ENCODE peak calls at places on chromosomes 4 and X, in five cellular contexts. N is germinal center; W is nucleus accumbens; M is WTC11; H is T-helper 2 cell treated with Interferon-gamma antibody and Interleukin-4, amounts not matched to agents 5 μg/mL and 100 μg/mL, for 36 hours. C is an unnamed sample.

GRCh38 chr4:176432811-176433540 is 113.2 kb downstream of the SPCS3 start:
- DNase-seq in N (no peak), W (no peak), M (no peak), H (no peak), C (no peak)

GRCh38 chrX:49879656-49880277 is 483 bp downstream of the USP27X start:
- DNase-seq in N (peak), W (no peak), M (no peak), H (no peak), C (no peak)

GRCh38 chrX:150690126-150690525 is 3.1 kb upstream of the MTMR1 start:
- DNase-seq in N (no peak), W (no peak), M (no peak), H (peak), C (no peak)

GRCh38 chrX:12978205-12979010 is 3.5 kb downstream of the TMSB4X start:
- DNase-seq in N (no peak), W (no peak), M (peak), H (peak), C (no peak)

GRCh38 chrX:54633641-54634040 is 103.6 kb downstream of the GNL3L start:
- DNase-seq in N (no peak), W (no peak), M (peak), H (no peak), C (no peak)

GRCh38 chrX:44042731-44043130 is 69.5 kb upstream of the NDP start:
- DNase-seq in N (no peak), W (no peak), M (no peak), H (no peak), C (no peak)

GRCh38 chr4:157048248-157048647 is 27.7 kb upstream of the GLRB start:
- DNase-seq in N (no peak), W (no peak), M (no peak), H (no peak), C (peak)

GRCh38 chr4:16027626-16028025 is 56.2 kb downstream of the PROM1 start:
- DNase-seq in N (no peak), W (no peak), M (no peak), H (no peak), C (no peak)

GRCh38 chr4:152106113-152106763 is 345.4 kb upstream of the GATB start:
- DNase-seq in N (no peak), W (no peak), M (no peak), H (no peak), C (no peak)

GRCh38 chr4:25863347-25863784 is 578 bp upstream of the SEL1L3 start:
- DNase-seq in N (peak), W (no peak), M (peak), H (no peak), C (no peak)

GRCh38 chr4:18322111-18322510 is 300.6 kb upstream of the LCORL start:
- DNase-seq in N (no peak), W (no peak), M (no peak), H (no peak), C (no peak)

GRCh38 chrX:30706216-30706775 is 53.1 kb downstream of the GK start:
- DNase-seq in N (no peak), W (no peak), M (no peak), H (no peak), C (no peak)

GRCh38 chrX:9644335-9644734 is 121.3 kb downstream of the GPR143 start:
- DNase-seq in N (no peak), W (no peak), M (no peak), H (peak), C (no peak)

GRCh38 chrX:72107841-72108590 is 23.7 kb downstream of the RTL5 start:
- DNase-seq in N (no peak), W (no peak), M (no peak), H (no peak), C (no peak)

GRCh38 chr4:149638073-149638472 is 177.6 kb downstream of the IQCM start:
- DNase-seq in N (no peak), W (no peak), M (no peak), H (no peak), C (no peak)

GRCh38 chr4:74464291-74464690 is 19.4 kb downstream of the AREG start:
- DNase-seq in N (no peak), W (no peak), M (no peak), H (no peak), C (no peak)

GRCh38 chr4:138275946-138276621 is 33.9 kb upstream of the SLC7A11 start:
- DNase-seq in N (no peak), W (no peak), M (no peak), H (no peak), C (no peak)

GRCh38 chrX:83508006-83508405 is at the start of gene POU3F4:
- DNase-seq in N (no peak), W (peak), M (peak), H (no peak), C (no peak)

GRCh38 chrX:48683411-48683982 is at the start of gene WAS:
- DNase-seq in N (peak), W (no peak), M (no peak), H (peak), C (no peak)

GRCh38 chr4:69713593-69713992 is 46.8 kb downstream of the SULT1B1 start:
- DNase-seq in N (no peak), W (no peak), M (no peak), H (no peak), C (peak)

GRCh38 chr4:112938461-112939058 is 110.9 kb upstream of the ANK2 start:
- DNase-seq in N (peak), W (no peak), M (no peak), H (no peak), C (no peak)

GRCh38 chr4:159006202-159006601 is 96.7 kb upstream of the RAPGEF2 start:
- DNase-seq in N (no peak), W (no peak), M (no peak), H (no peak), C (no peak)

GRCh38 chr4:96295143-96295763 is 455.4 kb downstream of the PDHA2 start:
- DNase-seq in N (no peak), W (no peak), M (no peak), H (no peak), C (no peak)

GRCh38 chrX:105114554-105115130 is 105.9 kb downstream of the TEX13A start:
- DNase-seq in N (no peak), W (no peak), M (no peak), H (no peak), C (no peak)

GRCh38 chrX:64975491-64975890 is 759 bp downstream of the ZC4H2 start:
- DNase-seq in N (peak), W (peak), M (peak), H (peak), C (no peak)

GRCh38 chrX:115174548-115174947 is 14.7 kb upstream of the RBMXL3 start:
- DNase-seq in N (no peak), W (no peak), M (no peak), H (no peak), C (no peak)

GRCh38 chr4:86895692-86896488 is 3.7 kb upstream of the C4orf36 start:
- DNase-seq in N (peak), W (no peak), M (no peak), H (no peak), C (no peak)

GRCh38 chr4:93791570-93792195 is 36.9 kb upstream of the ATOH1 start:
- DNase-seq in N (peak), W (no peak), M (peak), H (no peak), C (no peak)

GRCh38 chrX:56813318-56813837 is 84.3 kb downstream of the NBDY start:
- DNase-seq in N (no peak), W (no peak), M (no peak), H (peak), C (no peak)

GRCh38 chrX:105975382-105975781 is 63.1 kb downstream of the SERPINA7 start:
- DNase-seq in N (no peak), W (no peak), M (no peak), H (no peak), C (no peak)

GRCh38 chrX:20270557-20270880 is 3.8 kb upstream of the RPS6KA3 start:
- DNase-seq in N (no peak), W (no peak), M (no peak), H (no peak), C (no peak)

GRCh38 chrX:131650637-131651410 is 107.0 kb downstream of the OR13H1 start:
- DNase-seq in N (no peak), W (no peak), M (no peak), H (no peak), C (no peak)

GRCh38 chrX:47880927-47881326 is 44.2 kb downstream of the ZNF81 start:
- DNase-seq in N (no peak), W (no peak), M (no peak), H (no peak), C (no peak)

GRCh38 chr4:123833156-123833555 is 436.6 kb downstream of the SPRY1 start:
- DNase-seq in N (no peak), W (no peak), M (no peak), H (no peak), C (no peak)